ENCODE peak calls at places on chromosomes 2 and 18, in six cellular contexts. U is GM06990; J is M059J; Y is cardiac fibroblast; Q is pancreas; M is stimulated activated CD4-positive, alpha-beta T cell treated with anti-CD3 and anti-CD28 coated beads, Interleukin-12 subunit alpha, Interleukin-12 subunit beta, amount 100 ng/mL, for 4 hours. O is an unnamed sample.

GRCh38 chr18:72985686-72986085 is 117.9 kb upstream of the NETO1 start:
- DNase-seq in Q (no peak), U (no peak), M (no peak), Y (no peak), J (no peak), O (no peak)

GRCh38 chr2:214492152-214492551 is 81.3 kb downstream of the VWC2L start:
- DNase-seq in Y (no peak), M (no peak), J (no peak), Q (no peak), U (no peak), O (no peak)

GRCh38 chr18:60662491-60662890 is 289.9 kb upstream of the MC4R start:
- DNase-seq in M (no peak), Y (no peak), J (no peak), Q (no peak), U (no peak), O (no peak)

GRCh38 chr2:49972699-49973098 is 818.4 kb upstream of the FSHR start:
- DNase-seq in M (no peak), U (no peak), Q (no peak), J (no peak), Y (no peak), O (no peak)

GRCh38 chr2:42297322-42297936 is 63.6 kb downstream of the COX7A2L start:
- DNase-seq in M (no peak), Y (no peak), J (peak; percentile 9), U (no peak), Q (no peak), O (no peak)

GRCh38 chr2:158546412-158547144 is 89.8 kb downstream of the PKP4 start:
- DNase-seq in J (no peak), M (no peak), Q (no peak), U (no peak), Y (no peak), O (no peak)

GRCh38 chr2:236512902-236513433 is 56.7 kb upstream of the ACKR3 start:
- DNase-seq in U (peak; percentile 48), J (peak; percentile 52), Q (peak; percentile 49), Y (peak; percentile 31), M (peak; percentile 55), O (peak; percentile 73)

GRCh38 chr2:162234620-162235462 is 8.4 kb downstream of the FAP start:
- DNase-seq in Y (no peak), U (no peak), M (no peak), Q (peak; percentile 23), J (no peak), O (no peak)

GRCh38 chr2:132670961-132671781 is 1.2 kb upstream of the LYPD1 start:
- DNase-seq in U (no peak), Q (no peak), J (peak; percentile 97), Y (peak; percentile 90), M (no peak), O (peak; percentile 88)

O was measured in amniotic epithelial cell.